ENCODE peak calls at places on chromosomes 2 and 18, in ten cellular contexts. One of them, this sample, is unnamed.

GRCh38 chr2:233035426-233036161 is 3.1 kb downstream of the NEU2 start:
- DNase-seq in suprapubic skin: no peak
- DNase-seq in IMR-90: no peak
- DNase-seq in thyroid gland: no peak
- DNase-seq in stomach: no peak
- DNase-seq in GM23338: no peak
- DNase-seq in H1: no peak
- DNase-seq in endodermal cell: no peak
- DNase-seq in CD8-positive, alpha-beta T cell: no peak
- DNase-seq in psoas muscle: no peak
- DNase-seq in this sample: no peak

GRCh38 chr2:20650880-20651730 is at the start of gene HS1BP3:
- DNase-seq in IMR-90: peak; percentile 65
- DNase-seq in stomach: peak; percentile 92
- DNase-seq in H1: peak; percentile 91
- DNase-seq in psoas muscle: peak; percentile 86
- DNase-seq in endodermal cell: peak; percentile 92
- DNase-seq in GM23338: peak; percentile 87
- DNase-seq in thyroid gland: peak; percentile 82
- DNase-seq in CD8-positive, alpha-beta T cell: peak; percentile 86
- DNase-seq in suprapubic skin: peak; percentile 89
- DNase-seq in this sample: no peak

GRCh38 chr2:53740170-53740569 is 27.4 kb upstream of the CHAC2 start:
- DNase-seq in GM23338: peak; percentile 27
- DNase-seq in psoas muscle: no peak
- DNase-seq in H1: no peak
- DNase-seq in IMR-90: peak; percentile 64
- DNase-seq in suprapubic skin: no peak
- DNase-seq in endodermal cell: no peak
- DNase-seq in stomach: no peak
- DNase-seq in thyroid gland: no peak
- DNase-seq in CD8-positive, alpha-beta T cell: no peak
- DNase-seq in this sample: no peak

GRCh38 chr2:71492112-71492511 is 38.8 kb downstream of the DYSF start:
- DNase-seq in IMR-90: no peak
- DNase-seq in stomach: no peak
- DNase-seq in H1: no peak
- DNase-seq in endodermal cell: peak; percentile 29
- DNase-seq in thyroid gland: no peak
- DNase-seq in GM23338: no peak
- DNase-seq in psoas muscle: peak; percentile 45
- DNase-seq in CD8-positive, alpha-beta T cell: no peak
- DNase-seq in suprapubic skin: no peak
- DNase-seq in this sample: no peak

GRCh38 chr2:230956827-230957755 is 32.0 kb upstream of the GPR55 start:
- DNase-seq in IMR-90: peak; percentile 49
- DNase-seq in psoas muscle: peak; percentile 38
- DNase-seq in suprapubic skin: no peak
- DNase-seq in H1: peak; percentile 60
- DNase-seq in GM23338: peak; percentile 72
- DNase-seq in endodermal cell: peak; percentile 85
- DNase-seq in CD8-positive, alpha-beta T cell: peak; percentile 27
- DNase-seq in stomach: peak; percentile 46
- DNase-seq in thyroid gland: peak; percentile 35
- DNase-seq in this sample: no peak

GRCh38 chr2:33034784-33035183 is 88.0 kb downstream of the LTBP1 start:
- DNase-seq in GM23338: no peak
- DNase-seq in H1: no peak
- DNase-seq in CD8-positive, alpha-beta T cell: no peak
- DNase-seq in psoas muscle: no peak
- DNase-seq in stomach: no peak
- DNase-seq in IMR-90: no peak
- DNase-seq in suprapubic skin: no peak
- DNase-seq in thyroid gland: no peak
- DNase-seq in endodermal cell: no peak
- DNase-seq in this sample: no peak

GRCh38 chr2:28869494-28870145 is 489 bp downstream of the TRMT61B start:
- DNase-seq in psoas muscle: peak; percentile 28
- DNase-seq in thyroid gland: no peak
- DNase-seq in H1: no peak
- DNase-seq in suprapubic skin: no peak
- DNase-seq in endodermal cell: peak; percentile 44
- DNase-seq in GM23338: peak; percentile 6
- DNase-seq in stomach: no peak
- DNase-seq in IMR-90: no peak
- DNase-seq in CD8-positive, alpha-beta T cell: peak; percentile 4
- DNase-seq in this sample: no peak

GRCh38 chr2:241074901-241075540 is 27.1 kb downstream of the MTERF4 start:
- DNase-seq in H1: no peak
- DNase-seq in endodermal cell: no peak
- DNase-seq in GM23338: no peak
- DNase-seq in IMR-90: no peak
- DNase-seq in stomach: no peak
- DNase-seq in CD8-positive, alpha-beta T cell: no peak
- DNase-seq in psoas muscle: no peak
- DNase-seq in suprapubic skin: no peak
- DNase-seq in thyroid gland: no peak
- DNase-seq in this sample: no peak

GRCh38 chr2:120516323-120517314 is 170.7 kb downstream of the INHBB start:
- DNase-seq in psoas muscle: no peak
- DNase-seq in thyroid gland: no peak
- DNase-seq in CD8-positive, alpha-beta T cell: no peak
- DNase-seq in GM23338: no peak
- DNase-seq in suprapubic skin: no peak
- DNase-seq in IMR-90: peak; percentile 3
- DNase-seq in H1: no peak
- DNase-seq in stomach: no peak
- DNase-seq in endodermal cell: no peak
- DNase-seq in this sample: no peak

GRCh38 chr2:225233234-225233633 is 166.3 kb upstream of the NYAP2 start:
- DNase-seq in psoas muscle: no peak
- DNase-seq in endodermal cell: no peak
- DNase-seq in thyroid gland: no peak
- DNase-seq in stomach: no peak
- DNase-seq in GM23338: peak; percentile 2
- DNase-seq in suprapubic skin: no peak
- DNase-seq in IMR-90: peak; percentile 28
- DNase-seq in H1: no peak
- DNase-seq in CD8-positive, alpha-beta T cell: no peak
- DNase-seq in this sample: no peak

GRCh38 chr2:221561770-221562169 is 10.3 kb downstream of the EPHA4 start:
- DNase-seq in thyroid gland: no peak
- DNase-seq in IMR-90: no peak
- DNase-seq in H1: no peak
- DNase-seq in suprapubic skin: no peak
- DNase-seq in GM23338: no peak
- DNase-seq in CD8-positive, alpha-beta T cell: no peak
- DNase-seq in endodermal cell: no peak
- DNase-seq in psoas muscle: no peak
- DNase-seq in stomach: no peak
- DNase-seq in this sample: no peak

GRCh38 chr2:2847131-2847740 is 516.2 kb upstream of the MYT1L start:
- DNase-seq in endodermal cell: no peak
- DNase-seq in H1: no peak
- DNase-seq in thyroid gland: no peak
- DNase-seq in psoas muscle: peak; percentile 34
- DNase-seq in suprapubic skin: no peak
- DNase-seq in GM23338: no peak
- DNase-seq in IMR-90: no peak
- DNase-seq in stomach: no peak
- DNase-seq in CD8-positive, alpha-beta T cell: no peak
- DNase-seq in this sample: no peak

GRCh38 chr2:193141-193552 is 70.7 kb downstream of the SH3YL1 start:
- DNase-seq in endodermal cell: no peak
- DNase-seq in GM23338: no peak
- DNase-seq in H1: no peak
- DNase-seq in psoas muscle: no peak
- DNase-seq in thyroid gland: no peak
- DNase-seq in CD8-positive, alpha-beta T cell: no peak
- DNase-seq in suprapubic skin: no peak
- DNase-seq in IMR-90: peak; percentile 2
- DNase-seq in stomach: no peak
- DNase-seq in this sample: no peak

GRCh38 chr2:100817388-100817985 is 2.5 kb upstream of the NPAS2 start:
- DNase-seq in stomach: no peak
- DNase-seq in IMR-90: no peak
- DNase-seq in suprapubic skin: no peak
- DNase-seq in thyroid gland: no peak
- DNase-seq in CD8-positive, alpha-beta T cell: no peak
- DNase-seq in psoas muscle: no peak
- DNase-seq in H1: no peak
- DNase-seq in GM23338: no peak
- DNase-seq in endodermal cell: no peak
- DNase-seq in this sample: no peak

GRCh38 chr2:174176898-174177297 is 71.4 kb downstream of the OLA1 start:
- DNase-seq in CD8-positive, alpha-beta T cell: no peak
- DNase-seq in suprapubic skin: no peak
- DNase-seq in thyroid gland: no peak
- DNase-seq in H1: no peak
- DNase-seq in IMR-90: peak; percentile 44
- DNase-seq in stomach: no peak
- DNase-seq in psoas muscle: no peak
- DNase-seq in GM23338: no peak
- DNase-seq in endodermal cell: no peak
- DNase-seq in this sample: no peak

GRCh38 chr18:74329688-74330205 is 14.1 kb downstream of the C18orf63 start:
- DNase-seq in H1: no peak
- DNase-seq in suprapubic skin: no peak
- DNase-seq in CD8-positive, alpha-beta T cell: no peak
- DNase-seq in thyroid gland: no peak
- DNase-seq in GM23338: no peak
- DNase-seq in endodermal cell: no peak
- DNase-seq in IMR-90: no peak
- DNase-seq in stomach: no peak
- DNase-seq in psoas muscle: no peak
- DNase-seq in this sample: no peak

GRCh38 chr18:79951545-79952456 is at the start of gene SLC66A2:
- DNase-seq in psoas muscle: peak; percentile 94
- DNase-seq in H1: peak; percentile 99
- DNase-seq in thyroid gland: peak; percentile 90
- DNase-seq in endodermal cell: peak; percentile 96
- DNase-seq in IMR-90: peak; percentile 83
- DNase-seq in GM23338: peak; percentile 84
- DNase-seq in suprapubic skin: peak; percentile 94
- DNase-seq in CD8-positive, alpha-beta T cell: peak; percentile 97
- DNase-seq in stomach: peak; percentile 94
- DNase-seq in this sample: no peak

GRCh38 chr18:78741381-78742340 is 238.0 kb upstream of the SALL3 start:
- DNase-seq in stomach: peak; percentile 22
- DNase-seq in suprapubic skin: peak; percentile 71
- DNase-seq in psoas muscle: no peak
- DNase-seq in thyroid gland: no peak
- DNase-seq in endodermal cell: peak; percentile 29
- DNase-seq in GM23338: no peak
- DNase-seq in IMR-90: no peak
- DNase-seq in H1: no peak
- DNase-seq in CD8-positive, alpha-beta T cell: no peak
- DNase-seq in this sample: no peak

DNA sequence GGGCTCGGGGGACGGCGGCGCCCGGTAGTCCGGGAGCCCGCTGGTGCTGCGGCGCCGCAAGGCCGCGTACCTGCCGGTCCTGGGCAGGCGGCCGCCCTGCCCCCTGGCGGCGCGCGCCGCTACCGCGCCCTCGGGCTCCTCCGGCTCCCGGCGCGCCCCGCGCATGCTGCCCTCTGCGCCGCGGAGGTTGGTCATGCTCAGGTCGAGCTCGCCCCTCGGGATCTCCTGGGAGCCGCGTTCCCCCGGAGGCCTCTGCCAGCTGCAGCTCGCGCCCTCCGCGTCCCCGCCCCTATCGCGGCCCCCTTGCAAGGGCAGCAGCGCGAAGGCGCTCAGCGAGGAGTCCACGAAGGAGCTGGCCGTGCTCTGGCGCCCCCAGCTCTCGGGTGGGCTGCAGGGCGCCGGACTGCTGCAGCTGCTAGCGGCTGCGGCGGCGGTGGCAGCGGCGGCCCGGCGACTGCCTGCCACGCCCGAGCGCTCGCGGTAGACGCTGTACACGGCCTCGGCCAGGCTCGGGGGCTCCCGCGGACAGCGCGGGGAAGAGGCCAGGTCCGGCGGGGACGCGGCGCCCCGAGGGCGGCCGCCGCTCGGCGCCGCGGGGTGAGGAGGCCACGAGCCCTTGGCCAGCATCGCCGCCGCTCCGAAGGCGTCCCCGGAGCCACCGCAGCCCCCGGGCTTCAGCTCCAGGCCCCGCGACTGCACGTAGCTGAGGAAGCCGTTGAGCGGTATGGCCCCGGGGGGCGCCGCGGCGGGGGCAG is 4.5 kb downstream of the TMEM200C start:
- DNase-seq in suprapubic skin: no peak
- DNase-seq in CD8-positive, alpha-beta T cell: no peak
- DNase-seq in GM23338: peak; percentile 83
- DNase-seq in psoas muscle: peak; percentile 46
- DNase-seq in endodermal cell: peak; percentile 87
- DNase-seq in H1: peak; percentile 81
- DNase-seq in IMR-90: no peak
- DNase-seq in thyroid gland: peak; percentile 56
- DNase-seq in stomach: peak; percentile 34
- DNase-seq in this sample: no peak
- TF ChIP-seq CTCF in suprapubic skin: peak; percentile 82
- TF ChIP-seq CTCF in CD8-positive, alpha-beta T cell: peak; percentile 46
- TF ChIP-seq CTCF in GM23338: peak; percentile 51
- TF ChIP-seq CTCF in psoas muscle: peak; percentile 62
- TF ChIP-seq CTCF in endodermal cell: peak; percentile 83
- TF ChIP-seq CTCF in H1: peak; percentile 65
- TF ChIP-seq CTCF in IMR-90: peak; percentile 28
- TF ChIP-seq CTCF in thyroid gland: peak; percentile 90
- TF ChIP-seq CTCF in stomach: peak; percentile 47
- TF ChIP-seq CTCF in this sample: peak; percentile 49

GRCh38 chr2:95025406-95026319 is at the start of gene MAL:
- DNase-seq in CD8-positive, alpha-beta T cell: peak; percentile 50
- DNase-seq in stomach: peak; percentile 40
- DNase-seq in psoas muscle: no peak
- DNase-seq in H1: peak; percentile 75
- DNase-seq in endodermal cell: peak; percentile 82
- DNase-seq in thyroid gland: peak; percentile 65
- DNase-seq in IMR-90: no peak
- DNase-seq in GM23338: peak; percentile 84
- DNase-seq in suprapubic skin: no peak
- DNase-seq in this sample: no peak
- H3K4me1 ChIP-seq in CD8-positive, alpha-beta T cell: peaks cover 61% of the 10 kb centered on the region
- H3K4me1 ChIP-seq in stomach: peaks cover 13% of the 10 kb centered on the region
- H3K4me1 ChIP-seq in psoas muscle: peaks cover 4% of the 10 kb centered on the region
- H3K4me1 ChIP-seq in H1: peaks cover 7% of the 10 kb centered on the region
- H3K4me1 ChIP-seq in endodermal cell: no peaks in the 10 kb centered on the region
- H3K4me1 ChIP-seq in thyroid gland: peaks cover 40% of the 10 kb centered on the region
- H3K4me1 ChIP-seq in IMR-90: peaks cover 4% of the 10 kb centered on the region
- H3K4me1 ChIP-seq in GM23338: peaks cover 17% of the 10 kb centered on the region
- H3K4me1 ChIP-seq in suprapubic skin: peaks cover 21% of the 10 kb centered on the region
- H3K4me1 ChIP-seq in this sample: no peaks in the 10 kb centered on the region

GRCh38 chr18:9788140-9788539 is 80.0 kb downstream of the RAB31 start:
- DNase-seq in psoas muscle: no peak
- DNase-seq in IMR-90: no peak
- DNase-seq in H1: no peak
- DNase-seq in CD8-positive, alpha-beta T cell: no peak
- DNase-seq in suprapubic skin: no peak
- DNase-seq in endodermal cell: no peak
- DNase-seq in thyroid gland: no peak
- DNase-seq in stomach: no peak
- DNase-seq in GM23338: no peak
- DNase-seq in this sample: no peak
- H3K36me3 ChIP-seq in psoas muscle: no peaks in the 10 kb centered on the region
- H3K36me3 ChIP-seq in IMR-90: no peaks in the 10 kb centered on the region
- H3K36me3 ChIP-seq in H1: no peaks in the 10 kb centered on the region
- H3K36me3 ChIP-seq in CD8-positive, alpha-beta T cell: no peaks in the 10 kb centered on the region
- H3K36me3 ChIP-seq in suprapubic skin: no peaks in the 10 kb centered on the region
- H3K36me3 ChIP-seq in endodermal cell: no peaks in the 10 kb centered on the region
- H3K36me3 ChIP-seq in thyroid gland: no peaks in the 10 kb centered on the region
- H3K36me3 ChIP-seq in stomach: no peaks in the 10 kb centered on the region
- H3K36me3 ChIP-seq in GM23338: no peaks in the 10 kb centered on the region
- H3K36me3 ChIP-seq in this sample: no peaks in the 10 kb centered on the region

GRCh38 chr18:65938592-65939372 is 188.0 kb downstream of the CDH7 start:
- DNase-seq in stomach: no peak
- DNase-seq in IMR-90: no peak
- DNase-seq in GM23338: peak; percentile 89
- DNase-seq in H1: peak; percentile 62
- DNase-seq in CD8-positive, alpha-beta T cell: no peak
- DNase-seq in endodermal cell: peak; percentile 88
- DNase-seq in suprapubic skin: no peak
- DNase-seq in psoas muscle: no peak
- DNase-seq in thyroid gland: peak; percentile 4
- DNase-seq in this sample: no peak
- TF ChIP-seq CTCF in stomach: no peak
- TF ChIP-seq CTCF in IMR-90: no peak
- TF ChIP-seq CTCF in GM23338: peak; percentile 77
- TF ChIP-seq CTCF in H1: peak; percentile 81
- TF ChIP-seq CTCF in CD8-positive, alpha-beta T cell: no peak
- TF ChIP-seq CTCF in endodermal cell: peak; percentile 77
- TF ChIP-seq CTCF in suprapubic skin: no peak
- TF ChIP-seq CTCF in psoas muscle: no peak
- TF ChIP-seq CTCF in thyroid gland: no peak
- TF ChIP-seq CTCF in this sample: peak; percentile 56

This sample was measured in RWPE2.